ENCODE peak calls at places on chromosomes 1 and 21, in five cellular contexts. F, Z, J, X and D are unnamed samples.

GRCh38 chr1:67570473-67571143 is 114.4 kb upstream of the GADD45A start:
- DNase-seq in X (no peak), J (no peak), Z (peak; percentile 91), F (no peak), D (no peak)

GRCh38 chr1:227948493-227949260 is 945 bp upstream of the WNT9A start:
- DNase-seq in X (no peak), Z (no peak), J (no peak), F (no peak), D (no peak)

GRCh38 chr1:36207339-36207738 is 16.9 kb upstream of the THRAP3 start:
- DNase-seq in X (no peak), Z (peak; percentile 14), J (no peak), F (peak; percentile 19), D (peak; percentile 83)

GRCh38 chr1:230267338-230268065 is 158.6 kb downstream of the PGBD5 start:
- DNase-seq in Z (no peak), X (no peak), J (no peak), F (no peak), D (no peak)

GRCh38 chr1:63935148-63935547 is 161.3 kb downstream of the ROR1 start:
- DNase-seq in Z (no peak), F (no peak), X (no peak), J (no peak), D (peak; percentile 19)

GRCh38 chr1:208185801-208186201 is 58.4 kb downstream of the PLXNA2 start:
- DNase-seq in J (no peak), X (no peak), F (no peak), Z (no peak), D (no peak)

GRCh38 chr21:44802396-44803153 is 955 bp upstream of the UBE2G2 start:
- DNase-seq in J (no peak), X (no peak), Z (no peak), F (no peak), D (no peak)

GRCh38 chr21:34690041-34690792 is 21.4 kb downstream of the CLIC6 start:
- DNase-seq in J (no peak), F (no peak), X (no peak), Z (no peak), D (no peak)

GRCh38 chr1:80869299-80869698 is 931.4 kb upstream of the ADGRL2 start:
- DNase-seq in Z (no peak), X (no peak), J (no peak), F (no peak), D (no peak)

GRCh38 chr1:6330410-6330827 is 63.1 kb downstream of the ACOT7 start:
- DNase-seq in Z (peak; percentile 65), X (no peak), J (no peak), F (peak; percentile 55), D (peak; percentile 81)

GRCh38 chr1:214416417-214417212 is 134.8 kb downstream of the PTPN14 start:
- DNase-seq in X (no peak), F (no peak), Z (no peak), J (no peak), D (peak; percentile 21)

GRCh38 chr1:205656236-205656635 is 24.1 kb downstream of the SLC45A3 start:
- DNase-seq in F (no peak), Z (no peak), X (no peak), J (no peak), D (no peak)

GRCh38 chr1:206565973-206566372 is 46.3 kb downstream of the EIF2D start:
- DNase-seq in Z (no peak), X (no peak), F (no peak), J (no peak), D (no peak)

GRCh38 chr21:31641416-31641922 is 18.0 kb upstream of the SOD1 start:
- DNase-seq in J (no peak), Z (no peak), X (no peak), F (no peak), D (no peak)

GRCh38 chr1:43049487-43049886 is 90.8 kb upstream of the SLC2A1 start:
- DNase-seq in J (no peak), X (no peak), F (no peak), Z (no peak), D (no peak)

GRCh38 chr1:211614615-211615014 is 35.7 kb upstream of the SLC30A1 start:
- DNase-seq in X (no peak), F (no peak), Z (no peak), J (no peak), D (no peak)

GRCh38 chr21:42489006-42489563 is 6.9 kb downstream of the RSPH1 start:
- DNase-seq in Z (no peak), X (no peak), J (no peak), F (no peak), D (no peak)

GRCh38 chr1:21295059-21295401 is 4.8 kb upstream of the ECE1 start:
- DNase-seq in Z (no peak), J (peak; percentile 30), F (no peak), X (peak; percentile 47), D (no peak)

GRCh38 chr1:53455592-53455991 is 3.6 kb upstream of the DMRTB1 start:
- DNase-seq in X (no peak), J (no peak), F (no peak), Z (no peak), D (no peak)

GRCh38 chr1:153963850-153964331 is 554 bp upstream of the SLC39A1 start:
- DNase-seq in F (no peak), Z (no peak), X (no peak), J (no peak), D (no peak)

GRCh38 chr1:70071597-70071996 is 133.8 kb downstream of the LRRC40 start:
- DNase-seq in X (no peak), Z (peak; percentile 50), F (no peak), J (no peak), D (peak; percentile 64)

GRCh38 chr1:228373681-228374571 is 32.7 kb downstream of the TRIM11 start:
- DNase-seq in X (no peak), Z (no peak), J (no peak), F (no peak), D (no peak)

GRCh38 chr1:200262326-200262965 is 147.4 kb downstream of the ZNF281 start:
- DNase-seq in J (no peak), X (no peak), F (no peak), Z (no peak), D (no peak)

GRCh38 chr1:166839600-166840308 is 479 bp downstream of the POGK start:
- DNase-seq in X (peak; percentile 41), Z (no peak), J (peak; percentile 45), F (peak; percentile 32), D (peak; percentile 11)

GRCh38 chr1:206734499-206735142 is 36.0 kb upstream of the IL19 start:
- DNase-seq in F (no peak), Z (no peak), X (peak; percentile 69), J (peak; percentile 72), D (no peak)

GRCh38 chr1:65059930-65060538 is 88.0 kb upstream of the AK4 start:
- DNase-seq in X (no peak), Z (no peak), F (no peak), J (no peak), D (peak; percentile 47)

GRCh38 chr1:32352831-32353383 is 9.4 kb downstream of the FAM229A start:
- DNase-seq in Z (no peak), F (no peak), X (no peak), J (no peak), D (no peak)

GRCh38 chr1:223702735-223703667 is 9.3 kb upstream of the CAPN2 start:
- DNase-seq in J (no peak), F (no peak), X (no peak), Z (no peak), D (no peak)

GRCh38 chr1:222002503-222002902 is 260.6 kb upstream of the DUSP10 start:
- DNase-seq in J (no peak), X (no peak), F (no peak), Z (no peak), D (no peak)

GRCh38 chr1:71593523-71593922 is 512.7 kb upstream of the ZRANB2 start:
- DNase-seq in F (no peak), Z (no peak), X (no peak), J (no peak), D (peak; percentile 22)

GRCh38 chr1:220462756-220463155 is 65.2 kb upstream of the MARK1 start:
- DNase-seq in X (no peak), Z (no peak), J (no peak), F (no peak), D (no peak)

GRCh38 chr1:10431065-10431730 is 965 bp downstream of the CENPS start:
- DNase-seq in Z (peak; percentile 5), X (no peak), J (no peak), F (no peak), D (no peak)

GRCh38 chr1:149844096-149844495 is 55.3 kb upstream of the BOLA1 start:
- DNase-seq in F (no peak), J (no peak), Z (no peak), X (no peak), D (no peak)